ENCODE peak calls at places on chromosome 5, in seven cellular contexts. A, O, J, V, B, P and M are unnamed samples.

GRCh38 chr5:1246711-1247431 is 21.7 kb downstream of the SLC6A18 start:
- DNase-seq in A (peak; percentile 52), O (peak; percentile 45), J (no peak), V (peak; percentile 68), B (no peak), P (peak; percentile 91), M (peak; percentile 92)

GRCh38 chr5:102670224-102670836 is 84.8 kb upstream of the PAM start:
- DNase-seq in A (peak; percentile 76), O (peak; percentile 22), J (peak; percentile 47), V (peak; percentile 71), B (no peak), P (peak; percentile 75), M (peak; percentile 40)

GRCh38 chr5:124277767-124278536 is 468.5 kb downstream of the ZNF608 start:
- DNase-seq in A (no peak), O (no peak), J (no peak), V (no peak), B (no peak), P (no peak), M (no peak)

GRCh38 chr5:675111-675875 is 17.9 kb downstream of the TPPP start:
- DNase-seq in A (no peak), O (no peak), J (no peak), V (no peak), B (no peak), P (no peak), M (no peak)

GRCh38 chr5:107381189-107381856 is 289.4 kb downstream of the EFNA5 start:
- DNase-seq in A (no peak), O (peak; percentile 45), J (peak; percentile 64), V (no peak), B (no peak), P (no peak), M (no peak)

GRCh38 chr5:159156839-159157238 is 52.5 kb downstream of the RNF145 start:
- DNase-seq in A (peak; percentile 68), O (peak; percentile 64), J (peak; percentile 57), V (peak; percentile 71), B (peak; percentile 30), P (no peak), M (peak; percentile 81)

GRCh38 chr5:65861830-65862241 is 64.5 kb upstream of the ERBIN start:
- DNase-seq in A (no peak), O (no peak), J (peak; percentile 61), V (no peak), B (no peak), P (no peak), M (peak; percentile 47)

GRCh38 chr5:137344723-137345322 is 154.3 kb downstream of the SPOCK1 start:
- DNase-seq in A (peak; percentile 28), O (peak; percentile 26), J (peak; percentile 36), V (peak; percentile 28), B (no peak), P (peak; percentile 82), M (peak; percentile 31)

GRCh38 chr5:55625913-55626312 is 86.2 kb downstream of the SLC38A9 start:
- DNase-seq in A (no peak), O (no peak), J (no peak), V (no peak), B (no peak), P (no peak), M (no peak)

GRCh38 chr5:154878642-154879335 is 20.4 kb downstream of the CNOT8 start:
- DNase-seq in A (no peak), O (no peak), J (no peak), V (no peak), B (no peak), P (no peak), M (no peak)

GRCh38 chr5:37875051-37875787 is 35.4 kb upstream of the GDNF start:
- DNase-seq in A (no peak), O (no peak), J (no peak), V (no peak), B (no peak), P (no peak), M (no peak)

GRCh38 chr5:158979749-158980521 is 119.8 kb downstream of the EBF1 start:
- DNase-seq in A (no peak), O (no peak), J (no peak), V (no peak), B (no peak), P (no peak), M (peak; percentile 29)

GRCh38 chr5:33938507-33938796 is 2.3 kb downstream of the RXFP3 start:
- DNase-seq in A (no peak), O (no peak), J (no peak), V (no peak), B (no peak), P (no peak), M (no peak)

GRCh38 chr5:166716856-166717492 is 1574.5 kb upstream of the WWC1 start:
- DNase-seq in A (no peak), O (no peak), J (no peak), V (no peak), B (no peak), P (no peak), M (no peak)

GRCh38 chr5:120396186-120396585 is 67.9 kb upstream of the PRR16 start:
- DNase-seq in A (no peak), O (no peak), J (no peak), V (no peak), B (no peak), P (no peak), M (no peak)

DNA sequence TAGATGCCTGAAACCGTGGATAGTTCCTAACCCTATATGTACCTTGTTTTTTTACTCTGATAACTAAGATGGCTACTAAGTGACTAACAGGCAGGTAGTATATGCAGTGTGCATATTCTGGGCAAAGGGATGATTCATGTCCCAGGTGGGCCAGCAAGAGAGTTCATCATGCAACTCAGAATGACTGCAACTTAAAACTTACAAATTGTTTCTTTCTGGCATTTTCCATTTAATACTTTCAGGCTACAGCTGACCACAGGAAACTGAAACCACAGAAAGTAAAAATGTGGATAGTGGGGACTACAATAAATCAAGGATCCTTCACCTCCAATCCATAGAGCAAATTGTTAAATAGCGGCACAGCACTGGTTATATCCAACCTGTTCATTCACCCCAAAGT is 30.7 kb upstream of the VCAN start:
- DNase-seq in A (no peak), O (no peak), J (no peak), V (no peak), B (no peak), P (no peak), M (no peak)
- TF ChIP-seq JUND in A (no peak), O (no peak), J (no peak), V (no peak), B (no peak), P (no peak), M (no peak)

DNA sequence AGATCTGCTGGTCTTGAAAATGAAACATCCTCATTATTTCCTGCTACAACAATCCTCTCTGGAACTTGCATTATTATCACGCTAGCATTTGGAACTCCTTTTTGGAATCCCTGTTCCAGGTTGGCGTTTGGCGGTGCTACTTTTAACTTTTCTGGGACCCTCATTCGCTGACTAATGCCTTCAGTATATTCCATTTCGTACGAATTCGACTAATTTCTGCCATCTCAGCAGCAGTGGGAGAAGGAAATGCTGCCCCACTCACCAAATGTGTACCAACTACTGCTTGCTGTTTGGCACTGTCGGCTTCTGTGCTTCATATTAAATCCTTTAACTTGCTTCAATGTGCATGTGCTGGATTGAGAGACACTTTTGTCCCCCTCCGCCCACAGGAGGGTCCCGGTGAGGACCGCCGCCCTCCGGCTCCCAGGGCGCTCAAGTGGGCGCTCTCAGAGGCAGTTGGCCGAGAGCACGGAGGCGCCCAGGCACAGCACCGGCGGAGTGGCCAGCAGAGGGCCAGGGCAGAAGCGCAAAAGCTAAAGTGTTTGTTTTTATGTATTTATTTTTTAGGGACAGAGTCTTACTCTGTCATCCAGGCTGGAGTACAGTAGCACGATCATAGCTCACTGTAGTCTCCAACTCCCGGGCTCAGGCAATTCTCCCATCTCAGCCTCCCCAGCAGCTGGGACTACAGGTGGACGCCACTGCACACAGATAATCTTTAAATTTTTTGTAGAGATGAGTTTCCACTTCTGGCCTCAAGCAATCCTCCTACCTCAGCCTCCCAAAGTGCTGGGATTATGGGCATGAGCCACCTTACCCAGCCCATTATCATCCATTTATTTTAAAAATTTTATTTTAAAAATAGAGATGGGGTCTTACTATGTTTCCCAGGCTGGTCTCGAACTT is 11.9 kb downstream of the PDE6A start:
- DNase-seq in A (peak; percentile 60), O (peak; percentile 13), J (no peak), V (no peak), B (no peak), P (peak; percentile 72), M (no peak)
- TF ChIP-seq JUND in A (no peak), O (no peak), J (no peak), V (no peak), B (no peak), P (no peak), M (no peak)

DNA sequence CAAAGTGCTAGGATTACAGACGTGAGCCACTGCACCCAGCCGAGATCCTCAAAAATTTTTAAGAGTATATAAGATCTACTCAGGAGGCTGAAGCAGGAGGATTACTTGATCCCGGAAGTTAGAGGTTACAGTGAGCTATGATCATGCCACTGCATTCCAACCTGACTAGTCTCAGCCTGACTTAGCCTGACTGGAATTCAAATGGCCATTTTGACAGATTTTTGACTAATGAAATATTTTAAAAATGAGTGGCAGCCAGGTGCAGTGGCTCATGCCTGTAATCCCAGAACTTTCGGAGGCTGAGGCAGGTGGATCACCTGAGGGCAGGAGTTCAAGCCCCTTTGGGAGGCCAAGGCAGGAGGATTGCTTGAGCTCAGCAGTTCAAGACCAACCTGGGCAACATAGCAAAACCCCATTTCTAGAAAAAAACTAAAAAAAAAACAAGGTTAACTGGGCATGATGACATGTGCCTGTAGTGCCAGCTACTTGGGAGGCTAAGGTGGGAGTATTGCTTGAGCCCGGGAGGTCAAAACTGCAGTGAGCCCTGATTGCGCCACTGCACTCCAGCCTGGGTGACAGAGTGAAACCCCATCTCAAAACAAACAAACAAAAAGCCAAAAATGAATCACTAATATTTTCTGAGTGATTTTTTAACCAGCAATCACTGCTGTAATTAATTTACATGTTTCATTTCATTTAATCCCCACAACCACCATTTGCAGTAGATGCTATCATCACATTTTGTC is 16.6 kb downstream of the ATOX1 start:
- DNase-seq in A (no peak), O (no peak), J (no peak), V (no peak), B (no peak), P (no peak), M (no peak)
- TF ChIP-seq JUND in A (peak; percentile 79), O (no peak), J (no peak), V (no peak), B (no peak), P (no peak), M (no peak)

DNA sequence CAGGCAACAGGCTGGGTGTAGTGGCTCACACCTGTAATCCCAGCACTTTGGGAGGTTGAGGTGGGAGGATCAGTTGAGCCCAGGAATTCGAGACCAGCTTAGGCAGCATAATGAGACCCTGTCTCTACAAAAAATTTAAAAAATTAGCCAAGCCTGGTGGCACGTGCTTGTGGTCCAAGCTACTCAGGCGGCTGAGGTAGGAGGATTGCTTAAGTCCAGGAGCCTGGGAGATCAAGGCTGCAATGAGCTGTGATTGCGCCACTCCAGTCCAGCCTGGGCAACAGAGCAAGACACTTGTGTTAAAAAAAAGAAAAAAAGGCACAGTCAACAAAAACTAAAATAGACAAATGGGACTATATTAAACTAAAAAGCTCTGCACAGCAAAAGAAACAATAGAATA is 29.3 kb downstream of the ATP6V0E1 start:
- DNase-seq in A (no peak), O (no peak), J (no peak), V (no peak), B (no peak), P (no peak), M (no peak)
- TF ChIP-seq JUND in A (no peak), O (no peak), J (no peak), V (no peak), B (no peak), P (no peak), M (no peak)

DNA sequence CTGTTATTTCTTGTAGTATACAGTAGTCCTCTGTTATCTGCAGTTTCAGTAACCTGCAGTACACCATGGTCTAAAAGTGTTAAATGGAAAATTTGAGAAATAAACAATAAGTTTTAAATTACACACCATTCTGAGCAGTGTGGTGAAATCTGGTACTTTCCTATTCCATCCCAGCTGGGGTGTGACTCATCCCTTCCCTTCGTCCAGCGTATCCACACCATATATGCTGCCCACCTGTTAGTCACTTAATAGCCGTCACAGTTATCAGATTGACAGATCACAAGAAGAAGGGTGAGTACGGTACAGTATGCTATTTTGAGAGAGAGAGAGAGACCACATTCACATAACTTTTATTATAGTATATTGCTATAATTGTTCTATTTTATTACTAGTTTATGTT is 28.9 kb downstream of the FAM151B start:
- DNase-seq in A (no peak), O (no peak), J (peak; percentile 36), V (no peak), B (peak; percentile 2), P (no peak), M (no peak)
- TF ChIP-seq JUND in A (peak; percentile 65), O (no peak), J (peak; percentile 60), V (peak; percentile 32), B (no peak), P (no peak), M (no peak)